ENCODE peak calls at places on chromosomes 7 and 10, in seven cellular contexts. P is stimulated activated CD8-positive, alpha-beta memory T cell treated with anti-CD3 and anti-CD28 coated beads, Interleukin-12 subunit alpha, Interleukin-12 subunit beta, amount 100 ng/mL, for 4 hours; U is ovary; F is smooth muscle cell of the brain vasculature; V is GDM1; B is putamen; Q is choroid plexus epithelial cell. E is an unnamed sample.

GRCh38 chr10:100894589-100895294 is 18.0 kb upstream of the SLF2 start:
- DNase-seq in P (no peak), U (no peak), F (no peak), V (no peak), B (no peak), Q (no peak), E (no peak)

GRCh38 chr10:127496045-127496444 is 53.1 kb upstream of the NPS start:
- DNase-seq in P (no peak), U (no peak), F (no peak), V (no peak), B (no peak), Q (no peak), E (no peak)

GRCh38 chr7:57343901-57344622 is 105.9 kb upstream of the ZNF716 start:
- DNase-seq in P (no peak), U (no peak), F (no peak), V (no peak), B (no peak), Q (no peak), E (no peak)

GRCh38 chr10:45180946-45181439 is 134.4 kb downstream of the OR13A1 start:
- DNase-seq in P (no peak), U (no peak), F (no peak), V (no peak), B (no peak), Q (no peak), E (no peak)

GRCh38 chr10:58920655-58921003 is 255.8 kb upstream of the PHYHIPL start:
- DNase-seq in P (no peak), U (no peak), F (peak; percentile 2), V (no peak), B (no peak), Q (no peak), E (no peak)

GRCh38 chr10:124239666-124240065 is 146.3 kb upstream of the CHST15 start:
- DNase-seq in P (no peak), U (no peak), F (no peak), V (no peak), B (no peak), Q (no peak), E (no peak)

GRCh38 chr10:76026931-76027330 is 595.5 kb downstream of the LRMDA start:
- DNase-seq in P (no peak), U (no peak), F (no peak), V (no peak), B (no peak), Q (peak; percentile 12), E (no peak)

GRCh38 chr10:131792011-131792651 is 108.7 kb upstream of the PPP2R2D start:
- DNase-seq in P (no peak), U (no peak), F (no peak), V (no peak), B (no peak), Q (no peak), E (no peak)

GRCh38 chr7:42340462-42340861 is 103.5 kb upstream of the GLI3 start:
- DNase-seq in P (no peak), U (no peak), F (no peak), V (no peak), B (no peak), Q (no peak), E (no peak)

GRCh38 chr7:6274743-6275142 is 2.3 kb upstream of the CYTH3 start:
- DNase-seq in P (no peak), U (no peak), F (no peak), V (no peak), B (no peak), Q (no peak), E (no peak)

GRCh38 chr7:71558806-71559205 is 426.9 kb downstream of the GALNT17 start:
- DNase-seq in P (no peak), U (no peak), F (no peak), V (no peak), B (no peak), Q (peak; percentile 23), E (no peak)

GRCh38 chr7:115292381-115292780 is 370.5 kb downstream of the MDFIC start:
- DNase-seq in P (no peak), U (no peak), F (no peak), V (no peak), B (no peak), Q (no peak), E (no peak)

GRCh38 chr7:44449531-44449930 is 40.9 kb downstream of the NUDCD3 start:
- DNase-seq in P (no peak), U (no peak), F (no peak), V (no peak), B (no peak), Q (peak; percentile 16), E (peak; percentile 27)

GRCh38 chr7:12898004-12898403 is 210.6 kb downstream of the ARL4A start:
- DNase-seq in P (no peak), U (no peak), F (no peak), V (no peak), B (no peak), Q (no peak), E (no peak)

GRCh38 chr10:31952066-31952465 is 23.4 kb upstream of the ARHGAP12 start:
- DNase-seq in P (no peak), U (no peak), F (no peak), V (no peak), B (no peak), Q (no peak), E (no peak)

GRCh38 chr7:75740846-75741497 is 2.2 kb upstream of the HIP1 start:
- DNase-seq in P (no peak), U (no peak), F (no peak), V (no peak), B (peak; percentile 36), Q (no peak), E (no peak)

GRCh38 chr7:144399946-144400345 is 3.5 kb downstream of the NOBOX start:
- DNase-seq in P (no peak), U (no peak), F (no peak), V (no peak), B (no peak), Q (no peak), E (no peak)

GRCh38 chr7:96410440-96410839 is 88.5 kb upstream of the SLC25A13 start:
- DNase-seq in P (no peak), U (no peak), F (no peak), V (no peak), B (no peak), Q (no peak), E (no peak)

GRCh38 chr7:149854611-149855367 is 16.6 kb downstream of the ZNF862 start:
- DNase-seq in P (no peak), U (peak; percentile 75), F (no peak), V (no peak), B (no peak), Q (peak; percentile 75), E (peak; percentile 84)

GRCh38 chr7:37067961-37068536 is 343.8 kb upstream of the AOAH start:
- DNase-seq in P (no peak), U (no peak), F (no peak), V (no peak), B (no peak), Q (no peak), E (no peak)

GRCh38 chr10:101062231-101063161 is 707 bp downstream of the KAZALD1 start:
- DNase-seq in P (peak; percentile 28), U (no peak), F (no peak), V (peak; percentile 37), B (no peak), Q (peak; percentile 51), E (peak; percentile 79)

GRCh38 chr7:106583133-106583532 is 77.8 kb downstream of the CCDC71L start:
- DNase-seq in P (no peak), U (no peak), F (no peak), V (no peak), B (no peak), Q (peak; percentile 71), E (peak; percentile 93)

GRCh38 chr10:47420305-47421056 is 36.4 kb upstream of the ZNF488 start:
- DNase-seq in P (no peak), U (no peak), F (no peak), V (no peak), B (no peak), Q (no peak), E (no peak)

GRCh38 chr7:142793156-142793555 is 22.4 kb downstream of the PRSS2 start:
- DNase-seq in P (no peak), U (no peak), F (no peak), V (no peak), B (no peak), Q (peak; percentile 57), E (no peak)

GRCh38 chr7:98418636-98419315 is 17.9 kb upstream of the BAIAP2L1 start:
- DNase-seq in P (no peak), U (no peak), F (peak; percentile 53), V (no peak), B (no peak), Q (peak; percentile 92), E (peak; percentile 97)

GRCh38 chr7:157412021-157412443 is 75.2 kb downstream of the DNAJB6 start:
- DNase-seq in P (peak; percentile 19), U (no peak), F (no peak), V (no peak), B (no peak), Q (peak; percentile 80), E (peak; percentile 76)

GRCh38 chr7:130301606-130302005 is 8.6 kb downstream of the CPA4 start:
- DNase-seq in P (no peak), U (no peak), F (no peak), V (no peak), B (no peak), Q (peak; percentile 34), E (no peak)

GRCh38 chr10:14507156-14507555 is 176.4 kb upstream of the FRMD4A start:
- DNase-seq in P (no peak), U (no peak), F (no peak), V (no peak), B (no peak), Q (no peak), E (no peak)

GRCh38 chr10:29007370-29007747 is 281.5 kb upstream of the LYZL1 start:
- DNase-seq in P (no peak), U (no peak), F (no peak), V (no peak), B (no peak), Q (no peak), E (no peak)

E was measured in foreskin fibroblast.